ENCODE peak calls at places on chromosomes 2 and 18, in five cellular contexts. P, K, Q, L and M are unnamed samples.

GRCh38 chr2:102637358-102637757 is 18.0 kb downstream of the SLC9A2 start:
- DNase-seq in P (no peak), K (no peak), Q (no peak), L (no peak), M (no peak)

GRCh38 chr18:79961527-79962291 is 2.7 kb upstream of the HSBP1L1 start:
- DNase-seq in P (no peak), K (no peak), Q (no peak), L (no peak), M (no peak)

GRCh38 chr2:88903744-88904353 is 212.4 kb downstream of the RPIA start:
- DNase-seq in P (no peak), K (no peak), Q (peak), L (no peak), M (no peak)

GRCh38 chr18:27863780-27864430 is 313.0 kb downstream of the CDH2 start:
- DNase-seq in P (no peak), K (peak), Q (no peak), L (no peak), M (no peak)

GRCh38 chr2:240997141-240997855 is 1.1 kb upstream of the SNED1 start:
- DNase-seq in P (no peak), K (peak), Q (no peak), L (no peak), M (no peak)

GRCh38 chr2:110732422-110733413 is at the start of gene ACOXL:
- DNase-seq in P (peak), K (no peak), Q (no peak), L (peak), M (no peak)

GRCh38 chr18:13136689-13137040 is 81.9 kb upstream of the LDLRAD4 start:
- DNase-seq in P (no peak), K (peak), Q (no peak), L (no peak), M (no peak)

GRCh38 chr2:36663851-36664715 is 32.4 kb upstream of the VIT start:
- DNase-seq in P (peak), K (no peak), Q (peak), L (no peak), M (peak)

GRCh38 chr2:240775911-240776310 is 44.1 kb downstream of the KIF1A start:
- DNase-seq in P (no peak), K (no peak), Q (no peak), L (no peak), M (no peak)

GRCh38 chr2:222864296-222864695 is 3.5 kb downstream of the ACSL3 start:
- DNase-seq in P (no peak), K (peak), Q (no peak), L (peak), M (no peak)

GRCh38 chr2:225042800-225043167 is 516 bp upstream of the DOCK10 start:
- DNase-seq in P (no peak), K (no peak), Q (no peak), L (no peak), M (no peak)

GRCh38 chr2:101175991-101176390 is 24.8 kb upstream of the TBC1D8 start:
- DNase-seq in P (no peak), K (no peak), Q (no peak), L (no peak), M (no peak)

GRCh38 chr2:18896106-18896505 is 306.7 kb upstream of the NT5C1B start:
- DNase-seq in P (no peak), K (no peak), Q (no peak), L (no peak), M (no peak)

GRCh38 chr2:233258211-233258610 is 6.7 kb downstream of the ATG16L1 start:
- DNase-seq in P (no peak), K (no peak), Q (no peak), L (no peak), M (no peak)

GRCh38 chr2:152755029-152755428 is 36.6 kb downstream of the ARL6IP6 start:
- DNase-seq in P (no peak), K (no peak), Q (peak), L (peak), M (no peak)

GRCh38 chr2:234178309-234179030 is 128.0 kb downstream of the SPP2 start:
- DNase-seq in P (no peak), K (no peak), Q (no peak), L (no peak), M (no peak)

GRCh38 chr2:73156539-73157124 is 43.9 kb upstream of the RAB11FIP5 start:
- DNase-seq in P (peak), K (peak), Q (no peak), L (no peak), M (no peak)